ENCODE peak calls at places on chromosomes 13 and 19, in eight cellular contexts. M is sigmoid colon, B is ovary, L is K562, Q is tibial nerve, F is HepG2, A is H1, X is esophagus muscularis mucosa. Y is an unnamed sample. For H3K36me3, the result is how much of the 10 kb centered on the place peaks cover.

GRCh38 chr13:77696006-77696862 is 1.3 kb upstream of the SLAIN1 start:
- DNase-seq in X (no peak), M (no peak), A (no peak), F (no peak), Q (no peak), L (no peak), B (no peak), Y (no peak)

GRCh38 chr19:18278521-18279265 is 2.7 kb downstream of the JUND start:
- DNase-seq in L (peak), F (no peak), X (no peak), A (no peak), M (no peak), Q (no peak), B (no peak), Y (peak)

GRCh38 chr13:24709186-24709913 is 29.1 kb downstream of the ATP12A start:
- DNase-seq in X (no peak), Q (no peak), B (no peak), F (no peak), M (no peak), L (no peak), A (no peak), Y (peak)

GRCh38 chr13:25046985-25047660 is 48.8 kb upstream of the PABPC3 start:
- DNase-seq in M (no peak), B (no peak), Q (no peak), A (peak), F (no peak), L (no peak), X (no peak), Y (no peak)

GRCh38 chr19:48543121-48543710 is 8.8 kb upstream of the SULT2B1 start:
- DNase-seq in X (no peak), F (no peak), B (no peak), L (no peak), A (no peak), M (no peak), Q (no peak), Y (peak)

GRCh38 chr13:53010374-53011105 is 18.1 kb upstream of the OLFM4 start:
- DNase-seq in Q (no peak), B (no peak), M (no peak), A (no peak), F (peak), X (peak), L (no peak), Y (peak)

GRCh38 chr19:3353493-3353892 is 12.9 kb upstream of the NFIC start:
- DNase-seq in L (no peak), M (no peak), A (no peak), Q (no peak), F (no peak), X (no peak), B (no peak), Y (no peak)

GRCh38 chr13:111215081-111216047 is 100.3 kb downstream of the ARHGEF7 start:
- DNase-seq in L (no peak), M (no peak), X (no peak), A (no peak), B (no peak), F (no peak), Q (no peak), Y (no peak)

GRCh38 chr13:24127116-24127631 is 33.3 kb upstream of the SPATA13 start:
- DNase-seq in Q (no peak), F (no peak), X (no peak), B (no peak), A (no peak), M (no peak), L (no peak), Y (peak)

GRCh38 chr19:36084231-36085009 is 26.5 kb upstream of the OVOL3 start:
- DNase-seq in F (no peak), L (no peak), M (no peak), B (no peak), A (no peak), Q (no peak), X (no peak), Y (no peak)
- H3K36me3 ChIP-seq in F (under half), L (half or more), M (under half), B (under half), A (half or more), Q (under half), X (under half), Y (under half)

DNA sequence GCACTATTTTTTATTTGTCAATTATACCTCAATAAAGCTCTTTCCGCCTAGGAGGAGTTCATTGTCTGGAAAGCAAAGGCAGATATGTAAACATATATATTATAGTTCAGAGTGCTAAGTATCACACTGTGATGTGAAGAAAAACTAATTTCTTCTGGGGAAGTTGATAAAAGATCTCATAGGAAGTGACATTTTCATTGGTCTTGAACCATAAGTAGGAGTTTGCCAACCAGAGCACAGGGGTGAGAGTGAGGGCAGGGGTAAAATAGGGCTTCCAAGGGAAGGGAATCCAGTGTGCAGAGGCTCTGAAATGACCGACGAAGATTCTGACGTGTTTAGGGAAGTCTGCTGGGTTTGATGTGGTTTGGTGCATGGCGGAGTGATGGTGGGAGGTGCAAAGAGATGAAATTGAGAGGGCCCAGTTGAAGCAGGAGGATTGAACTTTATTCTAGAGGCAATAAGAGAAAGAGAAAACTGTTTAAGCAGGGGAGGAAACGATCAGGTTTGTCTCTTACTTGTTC is 781 bp upstream of the GTF2F2 start:
- DNase-seq in X (no peak), Q (no peak), M (no peak), L (peak), F (no peak), B (no peak), A (no peak), Y (no peak)
- TF ChIP-seq EP300 in X (no peak), Q (no peak), M (no peak), L (no peak), F (no peak), B (no peak), A (no peak), Y (no peak)

DNA sequence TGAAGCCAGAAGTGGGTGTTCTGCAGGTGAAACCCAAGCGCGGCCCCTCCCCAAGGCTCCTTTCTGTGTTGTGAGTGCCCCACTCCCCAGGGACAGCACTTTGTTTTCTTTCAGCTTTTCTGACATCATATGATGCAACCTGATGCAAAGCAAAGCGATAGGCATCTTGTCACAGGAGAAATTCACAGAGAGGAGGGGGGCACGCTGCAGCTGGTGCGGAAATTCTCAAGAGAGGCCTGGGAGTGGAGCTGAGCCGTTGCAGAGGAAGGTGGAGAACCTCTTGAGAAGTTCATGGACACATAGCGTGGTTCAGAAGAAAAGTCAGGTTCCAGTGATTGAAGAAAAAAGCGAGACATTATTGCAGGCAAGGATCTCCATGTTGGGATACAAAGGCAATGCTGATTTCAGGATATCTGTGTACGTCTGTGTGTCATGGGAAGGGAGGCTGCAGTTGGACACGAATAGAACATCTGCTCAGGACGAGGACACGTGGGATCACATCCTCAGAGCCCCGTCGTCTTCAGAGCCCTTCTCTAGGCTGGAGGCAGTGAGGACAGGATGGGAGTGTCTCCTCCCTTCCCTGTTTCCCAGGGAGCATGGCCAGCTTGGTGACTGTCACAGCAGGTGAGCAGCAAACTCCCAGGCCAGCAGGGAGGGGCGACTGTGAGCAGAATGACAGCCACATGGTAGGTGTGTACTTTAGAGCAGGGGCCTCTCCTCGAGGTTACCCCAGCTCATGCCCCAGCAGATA is 79.2 kb downstream of the IRS2 start:
- DNase-seq in M (no peak), Q (no peak), B (no peak), A (no peak), X (no peak), F (no peak), L (peak), Y (no peak)
- H3K36me3 ChIP-seq in M (under half), Q (under half), B (under half), A (under half), X (under half), F (under half), L (under half), Y (under half)

GRCh38 chr19:15445227-15445605 is 4.5 kb downstream of the WIZ start:
- DNase-seq in X (no peak), L (no peak), F (no peak), A (no peak), Q (no peak), M (no peak), B (no peak), Y (no peak)
- TF ChIP-seq EP300 in X (no peak), L (no peak), F (no peak), A (no peak), Q (no peak), M (no peak), B (no peak), Y (no peak)

GRCh38 chr13:98853791-98854191 is 101.3 kb upstream of the SLC15A1 start:
- DNase-seq in F (no peak), Q (no peak), A (no peak), L (no peak), M (no peak), X (no peak), B (no peak), Y (peak)
- H3K36me3 ChIP-seq in F (under half), Q (under half), A (under half), L (under half), M (under half), X (half or more), B (under half), Y (under half)

GRCh38 chr19:10095948-10096614 is 6.4 kb downstream of the ANGPTL6 start:
- DNase-seq in L (peak), B (peak), X (peak), F (no peak), M (peak), A (peak), Q (peak), Y (peak)
- TF ChIP-seq EP300 in L (no peak), B (no peak), X (no peak), F (no peak), M (no peak), A (no peak), Q (no peak), Y (no peak)